ENCODE peak calls at places on chromosome 15, in four cellular contexts. E, D, W and P are unnamed samples.

GRCh38 chr15:101625980-101626379 is 26.2 kb downstream of the TM2D3 start:
- DNase-seq in E (no peak), D (no peak), W (no peak), P (no peak)

GRCh38 chr15:76533060-76533955 is 196.7 kb downstream of the ISL2 start:
- DNase-seq in E (no peak), D (no peak), W (no peak), P (no peak)

GRCh38 chr15:68333775-68334470 is 56.4 kb downstream of the FEM1B start:
- DNase-seq in E (peak), D (peak), W (peak), P (peak)

GRCh38 chr15:94930945-94931344 is 699.6 kb downstream of the MCTP2 start:
- DNase-seq in E (no peak), D (no peak), W (no peak), P (no peak)

GRCh38 chr15:90286678-90287077 is 21.2 kb downstream of the NGRN start:
- DNase-seq in E (no peak), D (no peak), W (no peak), P (no peak)

GRCh38 chr15:45150481-45150880 is 20.7 kb downstream of the DUOX1 start:
- DNase-seq in E (no peak), D (no peak), W (no peak), P (no peak)

GRCh38 chr15:20351448-20351961 is 190.1 kb downstream of the GOLGA6L6 start:
- DNase-seq in E (no peak), D (peak), W (no peak), P (no peak)

GRCh38 chr15:81280696-81281095 is 43.2 kb downstream of the STARD5 start:
- DNase-seq in E (no peak), D (no peak), W (no peak), P (no peak)

GRCh38 chr15:36109943-36110658 is 469.3 kb upstream of the CDIN1 start:
- DNase-seq in E (peak), D (no peak), W (peak), P (no peak)

GRCh38 chr15:85381850-85382751 is 1.7 kb downstream of the AKAP13 start:
- DNase-seq in E (no peak), D (no peak), W (no peak), P (no peak)

GRCh38 chr15:31116423-31117030 is 15.0 kb upstream of the TRPM1 start:
- DNase-seq in E (no peak), D (no peak), W (no peak), P (no peak)

GRCh38 chr15:71748327-71748726 is 62.0 kb upstream of the NR2E3 start:
- DNase-seq in E (no peak), D (no peak), W (no peak), P (no peak)

GRCh38 chr15:96736384-96736783 is 405.9 kb downstream of the NR2F2 start:
- DNase-seq in E (no peak), D (no peak), W (no peak), P (no peak)

GRCh38 chr15:68408526-68408925 is 23.4 kb downstream of the ITGA11 start:
- DNase-seq in E (peak), D (no peak), W (no peak), P (no peak)

GRCh38 chr15:36784098-36784670 is 204.8 kb downstream of the CDIN1 start:
- DNase-seq in E (no peak), D (no peak), W (no peak), P (no peak)

GRCh38 chr15:67820992-67821783 is 4.1 kb upstream of the SKOR1 start:
- DNase-seq in E (no peak), D (no peak), W (no peak), P (peak)

DNA sequence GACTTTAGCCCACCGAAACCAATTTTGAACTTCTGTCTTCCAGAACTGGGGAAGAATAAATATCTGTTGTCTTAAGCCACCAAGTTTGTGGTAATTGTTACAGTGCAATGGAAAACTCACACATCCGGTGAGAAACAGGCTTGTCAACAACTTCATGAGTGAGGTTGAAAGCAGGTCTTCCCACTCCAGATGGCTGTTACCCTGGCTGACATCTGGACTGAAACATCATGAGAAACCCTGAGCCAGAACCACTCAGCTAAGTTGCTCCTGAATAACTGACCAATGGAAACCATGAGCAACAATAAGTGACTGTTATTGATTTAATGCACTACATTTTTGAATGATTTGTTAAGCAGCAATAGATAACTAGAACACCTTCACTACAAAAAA is 10.3 kb downstream of the ACSBG1 start:
- DNase-seq in E (no peak), D (no peak), W (no peak), P (no peak)
- H3K27ac ChIP-seq in E (no peak), D (no peak), W (no peak), P (peak)

DNA sequence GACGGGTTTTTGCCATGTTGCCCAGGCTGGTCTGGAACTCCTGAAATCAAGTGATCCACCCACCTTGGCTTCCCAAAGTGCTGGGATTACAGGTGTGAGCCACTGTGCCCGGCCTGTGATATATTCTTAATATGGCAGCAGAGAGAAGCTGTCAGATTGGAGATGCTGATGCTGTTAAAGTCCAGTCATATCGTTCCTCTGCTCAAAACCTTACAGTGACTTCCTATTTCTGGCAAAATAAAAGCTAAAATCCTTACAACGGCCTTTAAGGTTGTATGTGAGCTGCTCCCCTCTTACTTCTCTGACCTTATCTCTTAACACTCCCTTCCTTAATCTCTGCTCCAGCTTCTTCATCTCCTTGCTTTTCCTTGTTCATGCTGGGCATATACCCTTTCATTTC is 26.6 kb upstream of the MGA start:
- DNase-seq in E (no peak), D (no peak), W (no peak), P (no peak)
- H3K27ac ChIP-seq in E (no peak), D (no peak), W (no peak), P (no peak)

DNA sequence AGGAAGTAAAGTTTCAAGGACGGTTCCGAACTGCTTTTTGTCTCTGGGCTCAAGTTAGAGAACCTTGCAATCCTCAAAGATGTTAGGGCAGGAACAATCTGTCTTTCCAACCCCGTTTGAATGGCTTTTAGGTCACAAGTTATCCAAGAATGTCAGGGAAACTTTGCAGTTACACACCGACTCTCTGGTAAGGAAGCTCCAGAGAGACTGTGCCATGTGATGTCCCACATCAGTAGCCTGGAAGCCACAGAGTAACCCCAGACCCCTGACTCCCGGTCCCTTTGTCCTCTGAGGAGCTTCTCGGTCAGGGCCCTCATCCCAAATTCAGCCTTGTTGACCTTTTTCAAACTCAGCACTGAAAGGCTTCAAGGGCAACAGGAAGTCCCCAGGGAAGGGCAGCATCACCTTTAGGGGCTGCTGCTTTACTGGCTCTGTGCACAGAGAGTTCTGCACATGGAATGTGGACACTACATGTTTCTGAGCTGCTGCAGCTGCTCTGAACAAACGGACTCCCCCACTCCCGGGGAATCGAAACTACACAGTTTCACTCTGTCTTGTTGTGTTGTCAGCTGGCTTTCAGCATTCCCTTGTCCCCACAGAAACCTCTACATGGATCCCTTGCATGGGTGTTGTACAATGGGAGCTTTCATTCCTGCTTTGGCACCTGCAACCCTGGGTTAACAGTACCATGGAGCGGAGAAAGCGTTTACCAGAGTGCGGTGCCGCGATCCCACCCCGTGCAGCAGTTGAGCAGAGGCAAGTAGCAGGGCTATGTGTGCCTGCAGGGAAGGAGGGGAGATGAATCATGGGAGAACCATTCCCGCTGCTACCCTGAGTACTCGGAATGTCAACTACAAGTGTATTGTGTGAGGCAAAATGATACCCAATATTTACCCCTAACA is 408.2 kb upstream of the THBS1 start:
- DNase-seq in E (peak), D (no peak), W (no peak), P (peak)
- H3K27ac ChIP-seq in E (no peak), D (no peak), W (no peak), P (peak)

GRCh38 chr15:63042879-63043340 is 363 bp downstream of the TPM1 start:
- DNase-seq in E (no peak), D (no peak), W (no peak), P (no peak)
- H3K27ac ChIP-seq in E (no peak), D (peak), W (peak), P (peak)

GRCh38 chr15:99424978-99425665 is 140.7 kb upstream of the MEF2A start:
- DNase-seq in E (peak), D (peak), W (peak), P (peak)

GRCh38 chr15:99421758-99422157 is 144.0 kb upstream of the MEF2A start:
- DNase-seq in E (no peak), D (no peak), W (no peak), P (no peak)

GRCh38 chr15:99423186-99424130 is 142.3 kb upstream of the MEF2A start:
- DNase-seq in E (no peak), D (peak), W (no peak), P (peak)

GRCh38 chr15:99425666-99426301 is 140.0 kb upstream of the MEF2A start:
- DNase-seq in E (no peak), D (peak), W (peak), P (peak)

DNA sequence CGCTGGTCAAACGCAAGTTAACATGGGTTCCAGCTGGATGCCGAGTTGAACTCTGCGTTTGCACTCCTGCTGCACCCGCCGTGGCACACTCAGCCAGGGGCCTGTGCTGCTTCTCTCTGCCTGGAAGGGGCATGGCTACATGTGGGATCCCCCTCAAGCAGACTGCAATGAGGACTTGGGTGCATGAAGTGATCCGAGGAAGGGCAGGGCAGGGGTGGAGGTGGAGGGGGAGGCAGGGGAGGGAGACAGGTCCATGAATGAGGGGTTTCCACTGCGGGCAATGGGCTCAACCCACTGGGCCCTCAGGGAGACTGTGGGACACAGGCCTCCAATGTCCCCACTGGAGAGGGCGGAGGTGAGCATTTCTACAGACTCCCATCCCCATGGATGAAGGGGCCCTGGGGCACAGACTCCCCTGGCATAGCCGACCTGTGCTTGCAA is 141.6 kb upstream of the MEF2A start:
- DNase-seq in E (no peak), D (peak), W (no peak), P (no peak)
- H3K27ac ChIP-seq in E (no peak), D (peak), W (peak), P (peak)

DNA sequence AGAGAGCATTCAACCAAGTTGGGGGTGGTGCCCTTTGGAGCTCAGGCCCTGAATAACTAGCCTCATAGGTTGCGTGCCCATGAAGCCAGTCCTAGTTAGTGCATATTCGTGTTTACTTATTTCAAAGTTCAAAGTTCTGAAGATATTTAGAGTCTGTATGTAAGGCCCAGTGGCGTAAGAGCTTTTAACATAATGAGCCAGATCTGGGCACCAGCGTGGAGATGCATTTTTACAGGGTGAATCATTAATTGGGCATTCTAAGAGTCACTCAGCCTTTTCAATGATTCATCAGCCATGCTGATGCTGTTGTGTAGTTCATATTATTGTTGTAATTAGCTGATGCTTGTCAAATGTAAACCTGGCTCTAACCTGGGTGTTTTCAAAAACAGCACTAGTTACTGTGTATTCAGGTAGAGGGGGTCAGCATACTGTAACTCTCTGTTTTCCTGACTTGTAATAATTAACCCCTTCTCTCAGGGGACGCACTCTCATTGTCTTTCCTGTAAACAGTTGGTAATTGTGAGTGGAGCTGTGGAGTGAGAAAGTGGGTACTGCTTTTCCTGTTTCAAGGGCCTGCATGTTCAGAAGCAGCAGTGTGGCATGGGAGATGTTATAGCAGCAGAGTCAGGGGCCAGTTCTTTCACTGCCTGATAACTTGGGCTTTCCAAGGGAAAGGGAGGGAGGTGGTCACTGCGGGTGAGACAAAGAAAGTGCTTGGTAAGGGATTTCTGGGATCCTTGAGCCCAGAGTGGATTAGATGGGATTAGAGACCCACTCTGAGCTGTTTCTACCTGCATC is 104.9 kb downstream of the RPLP1 start:
- DNase-seq in E (peak), D (no peak), W (peak), P (no peak)
- H3K27ac ChIP-seq in E (no peak), D (peak), W (peak), P (peak)

DNA sequence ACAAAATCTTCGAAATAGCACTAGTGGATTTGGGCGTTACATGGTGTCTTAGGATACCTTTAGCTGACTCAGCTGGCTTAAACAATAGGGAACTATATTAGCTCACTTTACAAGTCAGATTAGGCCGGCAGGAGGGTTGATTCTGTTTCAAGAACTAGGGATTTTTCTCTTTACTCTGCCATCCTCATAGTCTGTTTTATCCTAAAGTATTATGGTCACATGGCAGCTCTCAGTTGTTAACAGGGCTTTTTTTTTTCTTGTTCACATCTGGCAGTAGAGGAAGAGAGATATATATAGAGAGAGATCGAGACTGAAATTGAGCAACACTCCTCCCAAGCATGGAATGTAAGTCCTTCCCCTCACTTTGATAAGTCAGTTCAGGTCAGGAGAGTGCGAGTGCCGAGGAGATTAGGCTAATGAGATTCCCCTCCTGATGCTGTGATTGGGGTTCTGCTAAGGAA is 32.9 kb downstream of the CHP1 start:
- DNase-seq in E (peak), D (no peak), W (no peak), P (no peak)
- H3K27ac ChIP-seq in E (peak), D (no peak), W (peak), P (peak)

DNA sequence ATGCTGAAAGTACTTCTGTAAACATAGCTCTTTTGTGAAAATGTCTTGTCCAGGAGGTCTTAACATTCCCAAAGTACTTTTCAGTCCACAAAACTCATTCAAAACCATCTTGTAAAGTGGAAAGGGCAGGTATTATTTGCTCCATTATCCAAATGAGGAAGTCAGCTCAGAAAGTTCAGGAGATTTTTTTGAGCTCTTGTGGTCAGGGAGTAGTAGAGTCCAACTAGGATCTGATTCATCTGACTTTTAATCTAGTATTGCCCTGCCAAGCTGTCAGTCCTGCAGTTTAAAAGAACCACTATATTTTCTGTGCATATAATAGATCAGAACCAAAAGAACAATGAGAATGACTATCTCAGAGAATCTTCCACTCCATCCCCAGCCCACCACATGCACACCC is 83.5 kb downstream of the FOXB1 start:
- DNase-seq in E (no peak), D (no peak), W (no peak), P (no peak)
- H3K27ac ChIP-seq in E (no peak), D (no peak), W (no peak), P (no peak)

DNA sequence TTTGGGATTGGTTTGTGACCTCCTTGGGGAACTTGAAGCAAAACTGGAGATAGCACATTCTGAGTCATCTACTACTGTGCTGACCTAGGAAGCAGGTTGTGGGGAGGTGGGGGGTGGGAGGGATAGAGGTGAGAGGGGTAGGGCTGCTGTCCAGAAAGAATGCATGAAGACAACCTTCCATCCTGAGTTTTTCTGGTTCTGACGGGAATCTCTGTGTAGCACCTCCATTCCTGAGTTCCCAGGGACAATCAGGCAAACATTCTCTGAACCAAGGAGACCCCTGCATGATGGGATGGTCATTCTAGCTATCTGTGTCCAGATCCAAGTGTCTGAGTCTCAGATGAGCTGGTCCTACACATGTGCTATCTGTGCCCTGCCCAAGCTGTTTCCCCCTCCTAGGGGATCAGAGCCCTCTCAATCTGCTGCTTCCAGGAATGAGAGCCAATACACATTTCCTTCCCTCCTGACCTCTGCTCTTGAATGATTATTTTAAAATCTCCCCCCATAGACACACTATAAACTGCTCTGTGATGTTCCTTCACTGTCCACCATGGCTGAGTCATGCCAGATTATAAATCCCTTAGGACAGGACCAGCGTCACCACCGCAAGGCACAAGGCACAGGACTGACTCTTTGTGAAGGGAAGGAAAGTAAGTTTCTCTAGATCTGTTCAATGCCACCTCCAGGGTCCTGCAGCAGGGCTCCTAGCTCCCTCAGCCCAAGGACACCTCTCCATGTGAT is 2.2 kb upstream of the CD276 start:
- DNase-seq in E (no peak), D (no peak), W (no peak), P (no peak)
- H3K27ac ChIP-seq in E (no peak), D (peak), W (no peak), P (no peak)

GRCh38 chr15:51312132-51312531 is 26.3 kb downstream of the CYP19A1 start:
- DNase-seq in E (no peak), D (no peak), W (no peak), P (no peak)
- H3K27ac ChIP-seq in E (no peak), D (no peak), W (peak), P (peak)